ENCODE peak calls at places on chromosome 11, in nine cellular contexts. F is Caco-2, T is gastrocnemius medialis, Y is BJ, U is ovary, W is foreskin fibroblast, I is IMR-90, X is Peyer's patch, G is tibial nerve. P is an unnamed sample.

GRCh38 chr11:123193742-123194141 is 1.3 kb downstream of the CLMP start:
- DNase-seq in F (no peak), T (no peak), Y (no peak), U (no peak), W (no peak), I (no peak), X (no peak), G (no peak), P (no peak)

GRCh38 chr11:114192841-114193389 is 103.3 kb upstream of the NNMT start:
- DNase-seq in F (no peak), T (no peak), Y (no peak), U (no peak), W (no peak), I (no peak), X (no peak), G (no peak), P (peak)

GRCh38 chr11:898540-899190 is 11.9 kb downstream of the CHID1 start:
- DNase-seq in F (no peak), T (no peak), Y (no peak), U (no peak), W (no peak), I (no peak), X (no peak), G (peak), P (no peak)

GRCh38 chr11:61532136-61533038 is 23.8 kb downstream of the LRRC10B start:
- DNase-seq in F (peak), T (no peak), Y (no peak), U (no peak), W (no peak), I (no peak), X (peak), G (peak), P (peak)

GRCh38 chr11:65428578-65429068 is 6.0 kb downstream of the NEAT1 start:
- DNase-seq in F (no peak), T (no peak), Y (no peak), U (no peak), W (no peak), I (no peak), X (peak), G (peak), P (no peak)

GRCh38 chr11:533049-533585 is 2.3 kb downstream of the HRAS start:
- DNase-seq in F (no peak), T (no peak), Y (no peak), U (no peak), W (no peak), I (no peak), X (peak), G (no peak), P (no peak)

GRCh38 chr11:73216466-73216865 is 1.6 kb upstream of the P2RY2 start:
- DNase-seq in F (no peak), T (no peak), Y (no peak), U (no peak), W (no peak), I (no peak), X (no peak), G (no peak), P (peak)

GRCh38 chr11:66985508-66986177 is 10.5 kb downstream of the C11orf86 start:
- DNase-seq in F (no peak), T (peak), Y (no peak), U (no peak), W (no peak), I (no peak), X (no peak), G (no peak), P (no peak)

GRCh38 chr11:13692172-13692571 is 23.7 kb downstream of the FAR1 start:
- DNase-seq in F (no peak), T (no peak), Y (no peak), U (no peak), W (no peak), I (no peak), X (no peak), G (no peak), P (no peak)

GRCh38 chr11:80462211-80462610 is 1021.4 kb upstream of the TENM4 start:
- DNase-seq in F (no peak), T (no peak), Y (no peak), U (no peak), W (no peak), I (no peak), X (no peak), G (no peak), P (no peak)

GRCh38 chr11:1165256-1166041 is 7.7 kb downstream of the MUC5AC start:
- DNase-seq in F (peak), T (no peak), Y (no peak), U (peak), W (no peak), I (no peak), X (peak), G (no peak), P (no peak)

GRCh38 chr11:40134820-40135219 is 1324.6 kb downstream of the LRRC4C start:
- DNase-seq in F (no peak), T (no peak), Y (no peak), U (no peak), W (no peak), I (no peak), X (no peak), G (no peak), P (no peak)

GRCh38 chr11:13834463-13834862 is 128.1 kb upstream of the SPON1 start:
- DNase-seq in F (peak), T (no peak), Y (no peak), U (no peak), W (no peak), I (no peak), X (no peak), G (no peak), P (peak)

GRCh38 chr11:69230856-69231425 is 63.0 kb upstream of the MYEOV start:
- DNase-seq in F (peak), T (no peak), Y (no peak), U (no peak), W (no peak), I (no peak), X (peak), G (no peak), P (no peak)

GRCh38 chr11:62554377-62554776 is 7.8 kb upstream of the AHNAK start:
- DNase-seq in F (peak), T (peak), Y (no peak), U (no peak), W (no peak), I (no peak), X (no peak), G (peak), P (no peak)

GRCh38 chr11:62555464-62556092 is 9.0 kb upstream of the AHNAK start:
- DNase-seq in F (no peak), T (no peak), Y (no peak), U (no peak), W (no peak), I (peak), X (peak), G (peak), P (peak)

GRCh38 chr11:62552931-62553838 is 6.6 kb upstream of the AHNAK start:
- DNase-seq in F (peak), T (peak), Y (peak), U (peak), W (peak), I (peak), X (peak), G (peak), P (peak)

GRCh38 chr11:62553839-62554361 is 7.3 kb upstream of the AHNAK start:
- DNase-seq in F (no peak), T (peak), Y (peak), U (no peak), W (peak), I (peak), X (peak), G (no peak), P (no peak)

DNA sequence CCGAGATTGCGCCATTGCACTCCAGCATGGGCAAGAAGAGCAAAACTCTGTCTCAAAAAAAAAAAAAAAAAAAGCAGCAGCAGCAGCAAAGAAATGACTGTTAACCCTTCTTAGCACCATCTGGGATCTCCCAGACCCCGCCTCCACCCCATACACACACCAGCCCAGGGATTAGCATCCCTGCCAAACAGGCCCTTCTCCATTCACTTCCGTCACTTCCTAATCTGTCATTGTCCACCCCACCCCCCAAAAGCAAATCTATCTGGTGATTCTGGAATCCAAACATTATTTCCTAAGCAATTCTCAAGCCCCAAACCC is 5.8 kb upstream of the AHNAK start:
- DNase-seq in F (peak), T (no peak), Y (no peak), U (no peak), W (peak), I (peak), X (no peak), G (no peak), P (no peak)
- H3K4me3 ChIP-seq in F (no peak), T (peak), Y (peak), U (no peak), W (peak), I (no peak), X (no peak), G (peak), P (no peak)

GRCh38 chr11:31236052-31236652 is 133.4 kb downstream of the DCDC1 start:
- DNase-seq in F (no peak), T (no peak), Y (no peak), U (no peak), W (no peak), I (no peak), X (no peak), G (no peak), P (peak)
- TF ChIP-seq CTCF in F (peak), T (peak), Y (no peak), U (no peak), W (peak), I (peak), X (no peak), G (peak), P (no peak)

DNA sequence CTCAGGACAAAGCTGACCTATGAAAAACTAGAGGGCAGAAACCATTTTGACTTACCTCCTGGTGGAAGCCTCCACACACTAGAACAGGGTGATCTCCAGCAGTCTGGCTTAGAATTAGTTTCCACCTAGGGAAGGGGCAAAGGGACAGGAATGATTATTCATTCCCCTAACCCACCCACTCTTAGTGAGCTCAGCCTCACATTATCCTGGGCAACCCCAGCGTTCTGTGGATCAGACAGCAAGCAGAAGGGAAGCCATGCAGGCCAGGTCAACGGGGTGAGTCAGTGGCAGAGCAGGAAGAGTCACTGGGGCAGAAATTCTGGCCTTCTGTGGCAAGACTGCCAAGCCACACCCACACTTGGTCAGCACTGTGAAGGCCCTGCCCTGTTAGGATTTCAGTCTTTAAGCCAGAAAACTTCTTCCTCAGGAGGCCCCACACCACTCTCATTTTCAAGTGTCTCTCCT is 10.5 kb downstream of the NUMA1 start:
- DNase-seq in F (peak), T (peak), Y (peak), U (peak), W (peak), I (peak), X (peak), G (peak), P (peak)
- H3K4me3 ChIP-seq in F (no peak), T (no peak), Y (no peak), U (no peak), W (peak), I (no peak), X (no peak), G (no peak), P (peak)

GRCh38 chr11:3022982-3023381 is 30.9 kb upstream of the NAP1L4 start:
- DNase-seq in F (no peak), T (no peak), Y (peak), U (no peak), W (peak), I (peak), X (no peak), G (no peak), P (no peak)

GRCh38 chr11:3026803-3027202 is 30.4 kb downstream of the CARS1 start:
- DNase-seq in F (no peak), T (no peak), Y (no peak), U (no peak), W (no peak), I (no peak), X (no peak), G (no peak), P (no peak)

GRCh38 chr11:3021125-3021524 is 29.0 kb upstream of the NAP1L4 start:
- DNase-seq in F (no peak), T (no peak), Y (no peak), U (no peak), W (no peak), I (peak), X (peak), G (no peak), P (peak)

GRCh38 chr11:3020011-3020410 is 27.9 kb upstream of the NAP1L4 start:
- DNase-seq in F (no peak), T (no peak), Y (no peak), U (no peak), W (no peak), I (no peak), X (no peak), G (no peak), P (no peak)

DNA sequence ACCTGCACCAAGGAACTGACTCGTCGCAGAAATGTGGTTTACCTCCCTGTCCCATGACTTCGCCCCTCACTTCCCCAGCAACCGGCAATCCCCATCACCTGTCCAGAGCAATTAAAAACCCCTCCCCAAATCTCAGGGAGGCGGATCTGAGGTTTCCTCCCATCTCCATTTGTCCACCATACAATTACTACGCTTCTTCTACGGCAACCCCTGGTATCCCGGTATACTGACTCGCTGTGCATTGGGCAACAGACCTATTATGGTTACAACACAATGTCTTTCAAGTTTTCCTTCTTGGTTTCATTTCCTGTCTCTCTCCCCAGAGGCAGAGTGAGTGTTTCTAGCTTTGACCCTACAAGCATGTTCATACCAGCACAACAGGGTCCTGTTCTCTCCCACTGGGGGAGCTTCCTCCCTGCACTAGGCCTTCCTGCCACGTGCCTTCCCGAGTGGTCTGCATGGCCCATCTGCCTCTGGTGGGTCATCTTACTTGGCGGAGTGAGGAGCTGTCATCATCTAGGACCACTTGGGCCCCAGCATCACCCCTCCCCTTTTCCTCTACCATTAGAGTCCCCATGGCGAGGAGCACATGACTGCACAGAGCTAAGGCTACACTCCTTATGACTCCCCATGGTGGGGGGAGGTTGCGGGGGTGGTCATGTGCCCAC is 30.3 kb upstream of the NAP1L4 start:
- DNase-seq in F (no peak), T (no peak), Y (no peak), U (no peak), W (peak), I (peak), X (no peak), G (no peak), P (peak)
- TF ChIP-seq CTCF in F (no peak), T (no peak), Y (no peak), U (no peak), W (no peak), I (no peak), X (no peak), G (no peak), P (no peak)

DNA sequence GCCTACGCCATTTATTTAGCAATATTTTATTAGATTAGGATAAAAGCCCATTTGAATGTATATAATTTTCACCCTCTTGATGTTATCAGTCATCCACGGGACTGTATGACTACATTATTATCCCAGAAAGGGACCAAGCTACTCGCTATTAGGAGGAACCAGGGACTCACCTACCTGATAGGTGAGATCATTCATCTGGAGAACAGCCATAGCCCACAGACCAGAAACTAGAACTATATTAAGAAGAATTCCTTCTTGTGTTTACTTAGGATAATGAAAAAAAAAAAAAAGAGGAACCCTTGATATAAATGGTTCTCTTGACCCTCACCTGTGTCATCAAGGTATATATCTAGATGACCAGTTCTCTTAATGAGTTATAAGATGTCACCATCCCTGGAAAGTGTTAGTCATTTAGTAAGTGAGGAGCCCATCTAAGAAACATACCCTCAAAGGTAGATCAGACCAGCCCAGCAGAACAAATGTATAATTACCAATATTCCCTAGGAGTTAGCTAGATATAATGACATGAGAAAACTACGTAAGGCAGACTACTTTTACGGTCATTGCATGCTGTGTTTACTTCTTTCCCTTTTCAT is 8.0 kb downstream of the SIK3 start:
- DNase-seq in F (no peak), T (no peak), Y (no peak), U (no peak), W (no peak), I (no peak), X (no peak), G (no peak), P (no peak)
- H3K4me3 ChIP-seq in F (no peak), T (no peak), Y (no peak), U (no peak), W (no peak), I (no peak), X (no peak), G (no peak), P (no peak)

DNA sequence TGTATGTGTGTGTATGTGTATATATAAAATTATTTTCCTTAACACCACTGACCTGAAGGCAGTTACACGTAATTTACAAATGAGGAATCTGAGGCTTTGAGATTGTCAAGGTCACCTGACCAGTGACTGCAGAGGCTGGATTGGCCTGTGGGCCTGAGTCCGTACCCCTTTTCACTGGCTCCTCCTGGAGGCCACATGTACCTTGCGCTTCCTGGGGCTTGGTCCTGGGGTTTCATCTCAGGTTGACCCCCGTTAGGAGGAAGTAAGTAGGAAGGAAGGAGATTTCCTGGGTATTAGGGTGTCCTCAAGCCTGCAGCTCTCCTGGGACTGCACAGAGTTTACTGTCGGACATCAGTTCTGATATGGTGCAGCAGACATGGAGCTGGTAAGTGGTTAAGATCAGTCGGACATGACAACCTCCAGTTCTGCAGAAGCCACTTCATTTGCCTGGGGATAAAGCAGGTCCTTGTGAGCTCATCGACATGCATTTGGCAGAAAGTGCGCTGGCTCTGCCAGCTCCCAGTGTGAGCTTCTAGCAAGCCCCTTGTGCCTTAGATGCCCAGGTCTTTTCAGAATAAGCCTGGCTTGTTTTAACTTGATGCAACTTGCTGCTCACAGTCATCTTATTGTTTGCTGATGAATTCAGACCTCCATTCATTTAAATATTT is 36.6 kb downstream of the ST3GAL4 start:
- DNase-seq in F (no peak), T (no peak), Y (no peak), U (no peak), W (no peak), I (no peak), X (no peak), G (no peak), P (peak)
- TF ChIP-seq CTCF in F (peak), T (no peak), Y (peak), U (peak), W (no peak), I (no peak), X (no peak), G (no peak), P (peak)

DNA sequence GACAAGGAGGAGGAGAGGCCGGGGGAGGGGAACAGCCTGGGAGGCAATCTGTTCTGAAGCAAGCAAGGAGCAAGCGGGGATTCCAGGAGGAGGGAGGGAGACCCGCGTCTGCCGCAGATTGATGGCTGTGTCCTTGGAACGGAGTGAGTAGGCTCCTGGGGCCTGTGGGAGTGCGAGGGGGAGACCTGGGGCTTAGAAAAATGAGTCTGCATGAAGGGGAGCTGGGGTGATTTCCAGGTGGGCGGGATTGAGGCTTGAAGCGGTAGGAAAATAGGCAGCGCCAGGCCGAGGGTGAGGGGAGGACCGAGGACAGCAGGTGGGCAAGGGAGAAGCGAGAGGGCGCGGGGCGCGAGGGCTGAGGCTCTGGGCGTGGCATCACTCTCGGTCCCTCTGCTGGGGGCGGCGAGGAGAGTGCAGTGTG is 1.6 kb upstream of the LRRC55 start:
- DNase-seq in F (no peak), T (no peak), Y (no peak), U (no peak), W (no peak), I (no peak), X (no peak), G (no peak), P (no peak)
- H3K4me3 ChIP-seq in F (no peak), T (no peak), Y (no peak), U (no peak), W (no peak), I (no peak), X (no peak), G (no peak), P (no peak)

GRCh38 chr11:62919898-62920640 is 1.1 kb downstream of the CHRM1 start:
- DNase-seq in F (peak), T (no peak), Y (no peak), U (no peak), W (no peak), I (no peak), X (no peak), G (no peak), P (no peak)

GRCh38 chr11:62917906-62918502 is 3.2 kb downstream of the CHRM1 start:
- DNase-seq in F (no peak), T (no peak), Y (no peak), U (no peak), W (no peak), I (no peak), X (no peak), G (no peak), P (no peak)

GRCh38 chr11:62919476-62919875 is 1.7 kb downstream of the CHRM1 start:
- DNase-seq in F (no peak), T (no peak), Y (no peak), U (no peak), W (no peak), I (no peak), X (no peak), G (no peak), P (no peak)

GRCh38 chr11:62921201-62921572 is at the start of gene CHRM1:
- DNase-seq in F (no peak), T (no peak), Y (no peak), U (no peak), W (no peak), I (no peak), X (no peak), G (no peak), P (no peak)

DNA sequence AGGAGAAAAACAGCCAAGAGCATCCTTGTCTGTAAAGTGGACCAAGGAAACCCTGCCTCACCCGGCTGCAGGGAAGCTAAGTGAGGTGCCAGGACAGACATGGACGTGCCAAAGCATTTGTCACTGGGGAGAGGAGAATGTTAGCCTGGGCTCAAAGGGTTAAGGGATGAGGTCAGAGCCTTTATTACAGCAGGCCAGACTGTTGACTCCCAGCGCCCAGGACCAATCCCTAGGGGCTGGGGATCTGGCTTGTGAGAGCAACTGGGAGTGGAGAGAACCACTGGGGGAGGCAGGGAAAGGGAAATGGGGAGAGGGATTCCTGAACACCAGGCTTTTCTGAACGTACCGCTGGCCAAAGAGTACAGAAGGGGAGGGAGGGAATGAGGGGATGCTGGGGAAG is 2.6 kb downstream of the CHRM1 start:
- DNase-seq in F (no peak), T (no peak), Y (no peak), U (no peak), W (no peak), I (no peak), X (no peak), G (no peak), P (no peak)
- TF ChIP-seq CTCF in F (no peak), T (no peak), Y (no peak), U (no peak), W (no peak), I (no peak), X (no peak), G (no peak), P (no peak)

P was measured in NB4.